ENCODE peak calls at places on chromosomes 5 and 9, in seven cellular contexts. One of them, this sample, is unnamed. For H3K36me3, the result is how much of the 10 kb centered on the place peaks cover.

GRCh38 chr5:107968998-107969397 is 298.3 kb upstream of the EFNA5 start:
- DNase-seq in ovary: no peak
- DNase-seq in CD4-positive, alpha-beta memory T cell: no peak
- DNase-seq in HepG2: no peak
- DNase-seq in prostate gland: no peak
- DNase-seq in GM23248: peak
- DNase-seq in uterus: no peak
- DNase-seq in this sample: no peak

GRCh38 chr9:105007143-105007542 is 79.2 kb upstream of the ABCA1 start:
- DNase-seq in ovary: no peak
- DNase-seq in HepG2: no peak
- DNase-seq in uterus: no peak
- DNase-seq in GM23248: peak
- DNase-seq in prostate gland: no peak
- DNase-seq in CD4-positive, alpha-beta memory T cell: no peak
- DNase-seq in this sample: peak

GRCh38 chr5:109035470-109035869 is 287.8 kb downstream of the FER start:
- DNase-seq in prostate gland: no peak
- DNase-seq in CD4-positive, alpha-beta memory T cell: no peak
- DNase-seq in HepG2: no peak
- DNase-seq in uterus: no peak
- DNase-seq in ovary: no peak
- DNase-seq in GM23248: peak
- DNase-seq in this sample: no peak

GRCh38 chr5:166726406-166726805 is 1565.0 kb upstream of the WWC1 start:
- DNase-seq in HepG2: no peak
- DNase-seq in uterus: no peak
- DNase-seq in CD4-positive, alpha-beta memory T cell: no peak
- DNase-seq in prostate gland: no peak
- DNase-seq in ovary: no peak
- DNase-seq in GM23248: no peak
- DNase-seq in this sample: no peak

GRCh38 chr9:94882953-94883641 is 156.6 kb downstream of the AOPEP start:
- DNase-seq in GM23248: no peak
- DNase-seq in HepG2: no peak
- DNase-seq in CD4-positive, alpha-beta memory T cell: no peak
- DNase-seq in uterus: no peak
- DNase-seq in ovary: no peak
- DNase-seq in prostate gland: no peak
- DNase-seq in this sample: no peak

GRCh38 chr5:83927140-83927733 is 206.6 kb upstream of the HAPLN1 start:
- DNase-seq in uterus: peak
- DNase-seq in HepG2: peak
- DNase-seq in CD4-positive, alpha-beta memory T cell: peak
- DNase-seq in prostate gland: peak
- DNase-seq in GM23248: peak
- DNase-seq in ovary: no peak
- DNase-seq in this sample: peak

GRCh38 chr5:113825143-113825542 is 311.6 kb downstream of the YTHDC2 start:
- DNase-seq in HepG2: no peak
- DNase-seq in CD4-positive, alpha-beta memory T cell: no peak
- DNase-seq in GM23248: no peak
- DNase-seq in uterus: no peak
- DNase-seq in ovary: no peak
- DNase-seq in prostate gland: no peak
- DNase-seq in this sample: no peak

GRCh38 chr5:10279925-10280720 is 27.6 kb downstream of the CMBL start:
- DNase-seq in ovary: no peak
- DNase-seq in prostate gland: no peak
- DNase-seq in CD4-positive, alpha-beta memory T cell: no peak
- DNase-seq in GM23248: no peak
- DNase-seq in HepG2: no peak
- DNase-seq in uterus: no peak
- DNase-seq in this sample: no peak

GRCh38 chr5:95731571-95732554 is 727 bp downstream of the RHOBTB3 start:
- DNase-seq in uterus: peak
- DNase-seq in HepG2: peak
- DNase-seq in ovary: peak
- DNase-seq in CD4-positive, alpha-beta memory T cell: peak
- DNase-seq in prostate gland: peak
- DNase-seq in GM23248: peak
- DNase-seq in this sample: peak

GRCh38 chr5:128764910-128765309 is 200.4 kb upstream of the SLC27A6 start:
- DNase-seq in CD4-positive, alpha-beta memory T cell: no peak
- DNase-seq in HepG2: no peak
- DNase-seq in GM23248: no peak
- DNase-seq in prostate gland: no peak
- DNase-seq in uterus: no peak
- DNase-seq in ovary: no peak
- DNase-seq in this sample: no peak

GRCh38 chr9:130140701-130141100 is 31.5 kb upstream of the NCS1 start:
- DNase-seq in CD4-positive, alpha-beta memory T cell: no peak
- DNase-seq in prostate gland: no peak
- DNase-seq in HepG2: no peak
- DNase-seq in GM23248: no peak
- DNase-seq in uterus: no peak
- DNase-seq in ovary: no peak
- DNase-seq in this sample: no peak

GRCh38 chr9:87502446-87503232 is 5.0 kb downstream of the DAPK1 start:
- DNase-seq in uterus: no peak
- DNase-seq in ovary: no peak
- DNase-seq in HepG2: no peak
- DNase-seq in prostate gland: no peak
- DNase-seq in GM23248: no peak
- DNase-seq in CD4-positive, alpha-beta memory T cell: no peak
- DNase-seq in this sample: peak
- H3K27ac ChIP-seq in uterus: no peak
- H3K27ac ChIP-seq in ovary: no peak
- H3K27ac ChIP-seq in HepG2: no peak
- H3K27ac ChIP-seq in prostate gland: no peak
- H3K27ac ChIP-seq in GM23248: no peak
- H3K27ac ChIP-seq in CD4-positive, alpha-beta memory T cell: no peak
- H3K27ac ChIP-seq in this sample: peak

GRCh38 chr5:9239071-9239470 is 306.8 kb downstream of the SEMA5A start:
- DNase-seq in GM23248: peak
- DNase-seq in ovary: no peak
- DNase-seq in prostate gland: no peak
- DNase-seq in CD4-positive, alpha-beta memory T cell: no peak
- DNase-seq in HepG2: no peak
- DNase-seq in uterus: no peak
- DNase-seq in this sample: no peak
- H3K36me3 ChIP-seq in GM23248: under half
- H3K36me3 ChIP-seq in ovary: under half
- H3K36me3 ChIP-seq in prostate gland: under half
- H3K36me3 ChIP-seq in CD4-positive, alpha-beta memory T cell: under half
- H3K36me3 ChIP-seq in HepG2: under half
- H3K36me3 ChIP-seq in uterus: under half
- H3K36me3 ChIP-seq in this sample: under half

GRCh38 chr5:151140686-151141459 is 16.7 kb downstream of the ANXA6 start:
- DNase-seq in CD4-positive, alpha-beta memory T cell: no peak
- DNase-seq in ovary: no peak
- DNase-seq in GM23248: no peak
- DNase-seq in prostate gland: no peak
- DNase-seq in uterus: no peak
- DNase-seq in HepG2: no peak
- DNase-seq in this sample: no peak
- H3K27ac ChIP-seq in CD4-positive, alpha-beta memory T cell: peak
- H3K27ac ChIP-seq in ovary: no peak
- H3K27ac ChIP-seq in GM23248: no peak
- H3K27ac ChIP-seq in prostate gland: peak
- H3K27ac ChIP-seq in uterus: peak
- H3K27ac ChIP-seq in HepG2: no peak
- H3K27ac ChIP-seq in this sample: peak

DNA sequence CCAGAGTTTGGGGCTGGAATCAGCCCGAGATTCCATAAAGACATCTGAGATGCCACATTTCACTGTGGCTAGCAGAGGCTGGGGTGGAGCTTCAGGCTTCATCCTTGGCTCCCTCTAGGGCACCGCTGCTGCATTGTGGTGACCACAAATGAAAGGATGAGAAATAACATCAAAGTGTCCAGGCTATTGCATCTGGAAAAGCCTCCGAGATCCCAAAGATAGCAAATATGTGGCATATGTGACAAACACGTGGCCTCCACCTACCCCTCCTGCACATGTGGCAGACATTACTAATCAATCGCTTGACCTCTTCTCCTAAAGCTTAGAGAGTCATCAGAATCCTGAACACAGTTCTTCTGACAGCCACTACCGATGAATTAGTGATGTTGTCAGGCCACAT is 4.5 kb downstream of the SPARC start:
- DNase-seq in GM23248: peak
- DNase-seq in CD4-positive, alpha-beta memory T cell: no peak
- DNase-seq in prostate gland: no peak
- DNase-seq in ovary: no peak
- DNase-seq in uterus: no peak
- DNase-seq in HepG2: no peak
- DNase-seq in this sample: no peak
- H3K36me3 ChIP-seq in GM23248: half or more
- H3K36me3 ChIP-seq in CD4-positive, alpha-beta memory T cell: under half
- H3K36me3 ChIP-seq in prostate gland: under half
- H3K36me3 ChIP-seq in ovary: under half
- H3K36me3 ChIP-seq in uterus: under half
- H3K36me3 ChIP-seq in HepG2: under half
- H3K36me3 ChIP-seq in this sample: under half

GRCh38 chr9:79663299-79663698 is 91.5 kb downstream of the TLE4 start:
- DNase-seq in HepG2: no peak
- DNase-seq in GM23248: peak
- DNase-seq in CD4-positive, alpha-beta memory T cell: no peak
- DNase-seq in ovary: no peak
- DNase-seq in uterus: no peak
- DNase-seq in prostate gland: no peak
- DNase-seq in this sample: no peak
- H3K27ac ChIP-seq in HepG2: no peak
- H3K27ac ChIP-seq in GM23248: peak
- H3K27ac ChIP-seq in CD4-positive, alpha-beta memory T cell: no peak
- H3K27ac ChIP-seq in ovary: no peak
- H3K27ac ChIP-seq in uterus: peak
- H3K27ac ChIP-seq in prostate gland: no peak
- H3K27ac ChIP-seq in this sample: no peak

GRCh38 chr5:151026674-151027073 is 6.3 kb downstream of the GPX3 start:
- DNase-seq in ovary: peak
- DNase-seq in uterus: peak
- DNase-seq in GM23248: no peak
- DNase-seq in prostate gland: no peak
- DNase-seq in HepG2: no peak
- DNase-seq in CD4-positive, alpha-beta memory T cell: no peak
- DNase-seq in this sample: no peak
- H3K36me3 ChIP-seq in ovary: under half
- H3K36me3 ChIP-seq in uterus: under half
- H3K36me3 ChIP-seq in GM23248: under half
- H3K36me3 ChIP-seq in prostate gland: under half
- H3K36me3 ChIP-seq in HepG2: half or more
- H3K36me3 ChIP-seq in CD4-positive, alpha-beta memory T cell: under half
- H3K36me3 ChIP-seq in this sample: under half